ENCODE peak calls at places on chromosomes 1 and 21, in four cellular contexts. D is breast epithelium, E is GM23248, T is HCT116. H is an unnamed sample.

GRCh38 chr1:176315519-176316220 is 108.6 kb upstream of the COP1 start:
- DNase-seq in D (no peak), T (no peak), E (no peak), H (no peak)

GRCh38 chr1:47491341-47491753 is 53.5 kb downstream of the FOXD2 start:
- DNase-seq in D (no peak), T (no peak), E (no peak), H (no peak)

GRCh38 chr21:18743523-18743922 is 339.9 kb upstream of the TMPRSS15 start:
- DNase-seq in D (no peak), T (no peak), E (no peak), H (no peak)

GRCh38 chr1:42759114-42759513 is 7.7 kb downstream of the P3H1 start:
- DNase-seq in E (no peak), T (no peak), D (no peak), H (no peak)

GRCh38 chr1:175449306-175449705 is 256.7 kb upstream of the KIAA0040 start:
- DNase-seq in D (no peak), T (no peak), E (no peak), H (no peak)

GRCh38 chr1:208300084-208300770 is 56.0 kb upstream of the PLXNA2 start:
- DNase-seq in D (no peak), T (no peak), E (no peak), H (no peak)

GRCh38 chr1:66860529-66860928 is 59.5 kb upstream of the INSL5 start:
- DNase-seq in T (no peak), D (no peak), E (no peak), H (no peak)

GRCh38 chr1:180674603-180675530 is 43.0 kb downstream of the XPR1 start:
- DNase-seq in T (no peak), D (no peak), E (no peak), H (no peak)

GRCh38 chr1:243292117-243292516 is 36.3 kb downstream of the SDCCAG8 start:
- DNase-seq in D (no peak), T (no peak), E (no peak), H (no peak)

GRCh38 chr1:158951956-158952355 is 20.6 kb downstream of the PYHIN1 start:
- DNase-seq in E (no peak), T (no peak), D (no peak), H (no peak)

GRCh38 chr1:111334169-111334568 is 43.5 kb downstream of the CHIA start:
- DNase-seq in E (peak; percentile 78), D (no peak), T (peak; percentile 21), H (peak; percentile 75)

GRCh38 chr1:20192364-20192763 is 6.0 kb upstream of the PLA2G2C start:
- DNase-seq in T (no peak), E (peak; percentile 83), D (no peak), H (no peak)

GRCh38 chr1:41361495-41362356 is 492 bp downstream of the FOXO6 start:
- DNase-seq in D (no peak), E (peak; percentile 47), T (no peak), H (peak; percentile 28)

GRCh38 chr1:212457740-212458338 is 25.1 kb downstream of the NENF start:
- DNase-seq in E (peak; percentile 59), T (peak; percentile 48), D (no peak), H (peak; percentile 30)

GRCh38 chr1:114504023-114504422 is 7.0 kb downstream of the TRIM33 start:
- DNase-seq in D (no peak), T (no peak), E (no peak), H (peak; percentile 39)

GRCh38 chr1:19435851-19436465 is 49.4 kb downstream of the CAPZB start:
- DNase-seq in D (no peak), E (peak; percentile 94), T (no peak), H (no peak)

GRCh38 chr21:14480601-14481000 is 65.5 kb downstream of the SAMSN1 start:
- DNase-seq in E (no peak), D (no peak), T (no peak), H (no peak)

GRCh38 chr1:41848216-41848952 is 70.3 kb downstream of the HIVEP3 start:
- DNase-seq in T (no peak), D (no peak), E (no peak), H (no peak)

GRCh38 chr1:9597361-9598315 is 8.9 kb downstream of the TMEM201 start:
- DNase-seq in E (no peak), T (no peak), D (no peak), H (no peak)

GRCh38 chr1:107664882-107665871 is 299.8 kb downstream of the VAV3 start:
- DNase-seq in T (no peak), D (no peak), E (no peak), H (no peak)

GRCh38 chr1:202805886-202806511 is 2.2 kb downstream of the KDM5B start:
- DNase-seq in E (peak; percentile 60), D (no peak), T (no peak), H (peak; percentile 11)

GRCh38 chr1:38464071-38464661 is 395.4 kb downstream of the RRAGC start:
- DNase-seq in D (no peak), T (no peak), E (no peak), H (no peak)

GRCh38 chr1:36872858-36873257 is 161.5 kb downstream of the GRIK3 start:
- DNase-seq in E (no peak), T (no peak), D (peak; percentile 30), H (no peak)

GRCh38 chr1:230744382-230744781 is 2.8 kb upstream of the CAPN9 start:
- DNase-seq in T (no peak), E (peak; percentile 36), D (no peak), H (no peak)

GRCh38 chr1:27397106-27397505 is 4.7 kb downstream of the GPR3 start:
- DNase-seq in E (no peak), D (no peak), T (no peak), H (no peak)

GRCh38 chr21:34942911-34943310 is 106.2 kb downstream of the RUNX1 start:
- DNase-seq in D (no peak), E (no peak), T (no peak), H (no peak)

GRCh38 chr1:244599937-244600350 is 53.0 kb upstream of the DESI2 start:
- DNase-seq in D (no peak), T (peak; percentile 74), E (peak; percentile 98), H (no peak)

GRCh38 chr1:162276493-162276892 is 100.2 kb downstream of the SPATA46 start:
- DNase-seq in T (peak; percentile 26), E (peak; percentile 60), D (no peak), H (no peak)

GRCh38 chr1:185734929-185735666 is 907 bp downstream of the HMCN1 start:
- DNase-seq in D (no peak), T (no peak), E (peak; percentile 46), H (no peak)

GRCh38 chr1:19398309-19398760 is 86.2 kb downstream of the SLC66A1 start:
- DNase-seq in E (peak; percentile 99), T (no peak), D (no peak), H (no peak)

GRCh38 chr21:44532712-44533111 is 7.3 kb downstream of the KRTAP10-1 start:
- DNase-seq in E (no peak), T (no peak), D (peak; percentile 44), H (no peak)

GRCh38 chr1:113140588-113141446 is 67.8 kb downstream of the LRIG2 start:
- DNase-seq in D (no peak), T (peak; percentile 43), E (peak; percentile 87), H (peak; percentile 80)

GRCh38 chr1:5992814-5993552 is 758 bp upstream of the NPHP4 start:
- DNase-seq in E (peak; percentile 47), T (no peak), D (no peak), H (no peak)

GRCh38 chr1:67307251-67308060 is at the start of gene IL12RB2:
- DNase-seq in E (peak; percentile 5), D (no peak), T (no peak), H (no peak)

GRCh38 chr1:219027161-219027673 is 146.5 kb upstream of the LYPLAL1 start:
- DNase-seq in D (no peak), T (no peak), E (no peak), H (no peak)

GRCh38 chr1:77361621-77362020 is 79.8 kb downstream of the AK5 start:
- DNase-seq in D (no peak), E (no peak), T (no peak), H (no peak)

GRCh38 chr1:155648207-155649147 is 38.5 kb downstream of the MSTO1 start:
- DNase-seq in E (peak; percentile 92), D (no peak), T (peak; percentile 60), H (peak; percentile 64)

GRCh38 chr1:236515443-236515958 is 8.3 kb upstream of the LGALS8 start:
- DNase-seq in D (no peak), E (no peak), T (no peak), H (no peak)

GRCh38 chr1:12618661-12619395 is 818 bp upstream of the DHRS3 start:
- DNase-seq in E (peak; percentile 93), T (peak; percentile 78), D (no peak), H (peak; percentile 79)
- H3K4me1 ChIP-seq in E (peaks cover 25% of the 10 kb centered on the region), T (peaks cover 35% of the 10 kb centered on the region), D (peaks cover 33% of the 10 kb centered on the region), H (peaks cover 11% of the 10 kb centered on the region)

GRCh38 chr1:207031016-207031415 is 1.5 kb downstream of the C1orf116 start:
- DNase-seq in D (no peak), E (no peak), T (no peak), H (no peak)
- H3K4me3 ChIP-seq in D (peak overlapping the region; percentile 57), E (no peak overlapping the region), T (peak overlapping the region; percentile 55), H (no peak overlapping the region)

DNA sequence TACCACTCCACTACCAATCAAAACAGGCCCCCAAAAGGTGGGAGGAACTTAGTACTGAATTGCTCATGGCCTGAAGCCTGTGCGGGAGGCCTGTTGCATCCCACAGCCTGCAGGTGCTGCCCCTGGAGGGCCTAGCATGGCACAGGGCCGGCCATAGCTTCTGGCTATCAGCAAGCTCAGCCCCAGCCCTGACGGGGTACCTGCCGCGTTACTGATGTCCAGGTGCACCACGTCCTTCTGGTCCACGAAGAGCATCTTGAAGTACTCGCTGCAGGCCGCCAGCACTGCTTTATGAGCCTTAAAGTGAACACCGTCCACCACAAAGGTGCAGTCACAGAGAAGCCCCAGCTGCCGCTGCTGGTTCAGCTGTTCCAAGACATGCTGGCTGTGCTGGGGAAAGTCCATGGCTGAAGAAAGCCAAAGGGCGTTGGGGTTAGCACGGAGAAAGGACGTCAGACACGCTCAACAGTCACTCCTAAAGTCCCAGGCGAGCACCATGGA is 27.8 kb downstream of the ZBTB17 start:
- DNase-seq in D (no peak), E (no peak), T (no peak), H (no peak)
- H3K4me1 ChIP-seq in D (peaks cover 19% of the 10 kb centered on the region), E (peaks cover 54% of the 10 kb centered on the region), T (peaks cover 31% of the 10 kb centered on the region), H (no peaks in the 10 kb centered on the region)

GRCh38 chr1:167936068-167936929 is at the start of gene DCAF6:
- DNase-seq in T (peak; percentile 98), D (peak; percentile 95), E (peak; percentile 99), H (peak; percentile 98)

GRCh38 chr1:167940264-167940663 is 3.4 kb upstream of the MPC2 start:
- DNase-seq in T (no peak), D (no peak), E (no peak), H (no peak)

GRCh38 chr1:167937709-167938010 is 788 bp upstream of the MPC2 start:
- DNase-seq in E (no peak), D (no peak), T (no peak), H (no peak)

GRCh38 chr1:167936930-167937708 is at the start of gene MPC2:
- DNase-seq in T (peak; percentile 31), E (peak; percentile 89), D (peak; percentile 58), H (peak; percentile 84)

GRCh38 chr1:167938083-167938482 is 1.2 kb upstream of the MPC2 start:
- DNase-seq in T (no peak), D (no peak), E (no peak), H (no peak)
- H3K4me3 ChIP-seq in T (peak overlapping the region; percentile 79), D (peak overlapping the region; percentile 94), E (peak overlapping the region; percentile 94), H (peak overlapping the region; percentile 71)

H was measured in HAP-1.